ENCODE peak calls at places on chromosomes 2 and 18, in eight cellular contexts. S, B, X, O, U, K, F and Z are unnamed samples.

GRCh38 chr2:155841442-155841841 is 491.1 kb downstream of the NR4A2 start:
- DNase-seq in X (no peak), S (no peak), B (no peak), U (no peak), F (no peak), O (no peak), K (no peak), Z (no peak)

GRCh38 chr18:79048245-79048632 is 21.0 kb upstream of the ATP9B start:
- DNase-seq in B (no peak), O (no peak), K (no peak), X (no peak), S (no peak), F (no peak), U (no peak), Z (no peak)

GRCh38 chr18:24704921-24705620 is 244.6 kb downstream of the HRH4 start:
- DNase-seq in K (no peak), O (no peak), U (peak; percentile 94), S (no peak), B (no peak), X (no peak), F (no peak), Z (no peak)

GRCh38 chr18:12315911-12316310 is 7.9 kb downstream of the TUBB6 start:
- DNase-seq in K (no peak), F (peak; percentile 74), S (no peak), O (no peak), U (no peak), B (no peak), X (peak; percentile 55), Z (peak; percentile 62)

GRCh38 chr2:69348781-69349180 is 38.2 kb downstream of the GFPT1 start:
- DNase-seq in S (no peak), B (no peak), X (no peak), U (no peak), F (no peak), K (no peak), O (no peak), Z (no peak)

GRCh38 chr18:8517276-8517675 is 92.0 kb upstream of the RAB12 start:
- DNase-seq in X (no peak), B (no peak), K (no peak), F (peak; percentile 34), U (no peak), S (no peak), O (no peak), Z (no peak)

GRCh38 chr2:239858179-239858578 is 167.0 kb downstream of the NDUFA10 start:
- DNase-seq in F (no peak), U (no peak), X (no peak), S (no peak), O (no peak), K (no peak), B (no peak), Z (no peak)

GRCh38 chr2:239822146-239822945 is 202.8 kb downstream of the NDUFA10 start:
- DNase-seq in S (no peak), X (no peak), B (peak; percentile 33), O (no peak), U (no peak), K (peak; percentile 35), F (peak; percentile 35), Z (no peak)

GRCh38 chr18:74508821-74509225 is 12.7 kb downstream of the CNDP2 start:
- DNase-seq in O (no peak), S (no peak), X (no peak), B (peak; percentile 29), U (no peak), K (no peak), F (peak; percentile 27), Z (peak; percentile 53)

GRCh38 chr18:74508366-74508765 is 12.2 kb downstream of the CNDP2 start:
- DNase-seq in B (peak; percentile 18), X (no peak), K (no peak), O (no peak), U (no peak), S (no peak), F (peak; percentile 40), Z (peak; percentile 35)

GRCh38 chr18:74507120-74507881 is 11.1 kb downstream of the CNDP2 start:
- DNase-seq in U (no peak), X (peak; percentile 97), K (no peak), S (no peak), O (no peak), F (peak; percentile 54), B (peak; percentile 51), Z (peak; percentile 66)

GRCh38 chr18:74506405-74507119 is 10.4 kb downstream of the CNDP2 start:
- DNase-seq in B (peak; percentile 46), U (peak; percentile 36), S (no peak), X (no peak), F (no peak), O (no peak), K (no peak), Z (no peak)

DNA sequence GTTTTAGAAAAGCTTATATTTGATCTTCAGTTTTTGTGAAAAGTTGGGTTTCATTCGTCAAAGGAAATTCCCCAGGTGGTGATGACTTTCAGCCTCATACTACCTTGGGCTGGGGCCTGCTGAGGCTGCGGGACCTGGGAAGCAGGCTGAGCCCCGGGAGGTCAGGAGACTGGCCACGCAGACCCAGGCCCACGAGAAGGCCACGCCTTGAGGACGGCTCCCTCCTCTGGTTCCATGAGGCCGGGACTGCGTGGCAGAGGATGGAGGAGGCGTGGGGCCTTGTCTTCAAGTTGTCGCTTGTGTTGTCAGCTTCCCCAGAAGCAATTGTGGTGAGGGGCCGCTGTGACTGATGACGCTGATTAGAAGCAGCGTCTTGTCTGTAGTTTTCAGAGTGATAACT is 11.8 kb downstream of the CNDP2 start:
- DNase-seq in U (no peak), O (no peak), X (no peak), B (peak; percentile 44), F (peak; percentile 59), K (no peak), S (no peak), Z (peak; percentile 67)
- H3K36me3 ChIP-seq in U (peaks cover 71% of the 10 kb centered on the region), O (peaks cover 53% of the 10 kb centered on the region), X (no peaks in the 10 kb centered on the region), B (peaks cover 68% of the 10 kb centered on the region), F (peaks cover 100% of the 10 kb centered on the region), K (no peaks in the 10 kb centered on the region), S (peaks cover 59% of the 10 kb centered on the region), Z (peaks cover 100% of the 10 kb centered on the region)

GRCh38 chr2:233444501-233444900 is 90.2 kb downstream of the DGKD start:
- DNase-seq in U (no peak), S (no peak), K (no peak), F (peak; percentile 51), B (peak; percentile 46), X (no peak), O (no peak), Z (peak; percentile 51)

GRCh38 chr2:233445152-233445830 is 91.0 kb downstream of the DGKD start:
- DNase-seq in K (no peak), F (peak; percentile 61), B (peak; percentile 62), X (no peak), O (no peak), S (no peak), U (no peak), Z (peak; percentile 58)

GRCh38 chr2:233447506-233448219 is 93.4 kb downstream of the DGKD start:
- DNase-seq in O (no peak), S (no peak), K (no peak), F (peak; percentile 56), X (no peak), B (peak; percentile 38), U (no peak), Z (peak; percentile 64)

GRCh38 chr2:233446616-233447305 is 92.5 kb downstream of the DGKD start:
- DNase-seq in X (no peak), F (peak; percentile 62), S (no peak), B (peak; percentile 61), K (no peak), O (no peak), U (no peak), Z (peak; percentile 52)

DNA sequence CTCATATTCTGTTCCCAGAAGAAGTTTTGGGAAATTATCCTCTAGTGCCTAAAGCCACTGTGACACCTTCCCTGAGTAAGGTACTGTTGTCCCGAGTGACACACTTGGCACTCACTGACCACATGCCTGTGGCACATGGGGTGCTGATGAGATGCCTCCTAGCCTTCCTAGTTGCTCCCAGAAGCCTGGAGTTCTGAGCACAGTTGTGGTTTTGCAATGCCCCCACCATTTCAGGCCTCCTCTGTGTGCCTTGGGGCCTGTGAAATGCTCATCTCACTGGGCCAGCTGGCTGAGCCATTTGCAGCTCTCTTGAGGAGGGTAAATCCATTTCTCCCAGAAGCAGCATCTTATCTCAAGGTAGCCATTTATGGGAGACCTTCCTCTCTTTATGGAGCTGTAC is 91.8 kb downstream of the DGKD start:
- DNase-seq in X (no peak), K (no peak), S (no peak), U (no peak), O (no peak), F (peak; percentile 49), B (peak; percentile 16), Z (peak; percentile 6)
- H3K36me3 ChIP-seq in X (no peaks in the 10 kb centered on the region), K (peaks cover 6% of the 10 kb centered on the region), S (peaks cover 62% of the 10 kb centered on the region), U (peaks cover 20% of the 10 kb centered on the region), O (peaks cover 65% of the 10 kb centered on the region), F (peaks cover 88% of the 10 kb centered on the region), B (no peaks in the 10 kb centered on the region), Z (peaks cover 64% of the 10 kb centered on the region)

GRCh38 chr2:190993292-190993643 is 20.7 kb downstream of the STAT1 start:
- DNase-seq in B (no peak), F (no peak), K (no peak), O (no peak), S (no peak), U (no peak), X (no peak), Z (no peak)

GRCh38 chr2:190987938-190988337 is 26.0 kb downstream of the STAT1 start:
- DNase-seq in U (no peak), K (no peak), B (no peak), S (no peak), O (no peak), F (no peak), X (no peak), Z (no peak)

GRCh38 chr2:190987116-190987515 is 26.9 kb downstream of the STAT1 start:
- DNase-seq in U (no peak), F (no peak), X (no peak), K (no peak), B (no peak), O (no peak), S (no peak), Z (no peak)

GRCh38 chr2:190988910-190989309 is 25.1 kb downstream of the STAT1 start:
- DNase-seq in S (no peak), U (no peak), F (no peak), X (no peak), B (no peak), K (no peak), O (no peak), Z (no peak)

DNA sequence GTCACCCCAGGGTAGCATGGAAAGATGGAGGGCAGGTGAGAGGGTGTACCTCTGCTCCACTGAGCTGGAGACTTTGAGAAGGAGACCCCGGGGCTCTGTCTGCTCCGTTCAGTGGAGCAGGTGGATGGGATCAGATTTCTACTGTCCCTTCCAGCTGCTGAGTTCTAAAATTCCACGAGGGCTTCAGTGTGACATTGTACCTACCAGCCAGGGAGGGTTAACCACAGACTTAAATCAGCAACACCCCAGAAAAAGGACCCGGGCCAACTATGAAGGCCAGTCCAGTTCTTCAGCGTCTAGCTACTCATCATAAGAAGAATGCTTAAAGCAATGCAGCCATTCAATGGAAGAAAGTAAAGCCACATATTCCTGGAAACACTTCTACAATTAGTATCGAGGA is 23.8 kb downstream of the STAT1 start:
- DNase-seq in F (no peak), K (no peak), U (no peak), S (no peak), O (no peak), B (no peak), X (no peak), Z (no peak)
- H3K36me3 ChIP-seq in F (peaks cover 96% of the 10 kb centered on the region), K (peaks cover 12% of the 10 kb centered on the region), U (peaks cover 66% of the 10 kb centered on the region), S (peaks cover 94% of the 10 kb centered on the region), O (peaks cover 61% of the 10 kb centered on the region), B (peaks cover 74% of the 10 kb centered on the region), X (peaks cover 16% of the 10 kb centered on the region), Z (peaks cover 10% of the 10 kb centered on the region)

GRCh38 chr2:84132371-84132770 is 326.7 kb downstream of the SUCLG1 start:
- DNase-seq in S (no peak), K (no peak), B (no peak), O (no peak), X (no peak), F (no peak), U (no peak), Z (no peak)

GRCh38 chr2:84126084-84126483 is 333.0 kb downstream of the SUCLG1 start:
- DNase-seq in S (no peak), B (no peak), F (no peak), U (no peak), O (no peak), X (no peak), K (no peak), Z (no peak)

DNA sequence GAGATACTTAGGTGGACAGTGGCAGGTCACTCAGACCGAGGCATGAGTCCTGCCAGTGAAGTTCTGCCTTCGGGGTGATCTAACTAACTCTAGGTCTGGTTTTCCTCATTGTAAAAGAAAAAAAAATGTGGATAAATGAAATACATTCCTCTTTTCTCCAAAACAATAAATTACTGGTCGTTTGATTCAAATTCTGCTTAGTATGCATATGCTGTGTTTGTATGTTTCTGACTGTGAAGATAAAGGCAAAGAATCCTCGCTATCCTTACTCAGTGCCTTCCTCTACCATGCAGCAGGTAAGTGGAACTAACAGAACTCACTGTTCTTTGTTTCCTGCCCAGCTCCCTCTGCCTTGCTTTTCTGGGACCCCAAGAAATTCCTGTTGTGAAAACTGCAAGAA is 330.1 kb downstream of the SUCLG1 start:
- DNase-seq in K (no peak), F (no peak), B (no peak), O (no peak), X (no peak), U (no peak), S (no peak), Z (no peak)
- H3K36me3 ChIP-seq in K (no peaks in the 10 kb centered on the region), F (no peaks in the 10 kb centered on the region), B (no peaks in the 10 kb centered on the region), O (no peaks in the 10 kb centered on the region), X (no peaks in the 10 kb centered on the region), U (no peaks in the 10 kb centered on the region), S (no peaks in the 10 kb centered on the region), Z (no peaks in the 10 kb centered on the region)